ENCODE peak calls at places on chromosomes 11 and 22, in nine cellular contexts. R, X, A, U, O, M, G, D and I are unnamed samples.

GRCh38 chr22:46649176-46650077 is 29.2 kb downstream of the GRAMD4 start:
- DNase-seq in R (no peak), X (no peak), A (peak), U (no peak), O (no peak), M (no peak), G (no peak), D (no peak), I (no peak)

GRCh38 chr22:40218152-40218551 is 40.4 kb downstream of the TNRC6B start:
- DNase-seq in R (no peak), X (no peak), A (no peak), U (no peak), O (no peak), M (no peak), G (no peak), D (no peak), I (no peak)

GRCh38 chr11:2650343-2650867 is 49.4 kb downstream of the KCNQ1OT1 start:
- DNase-seq in R (no peak), X (no peak), A (no peak), U (no peak), O (no peak), M (no peak), G (no peak), D (no peak), I (no peak)

GRCh38 chr11:68524681-68525080 is 64.1 kb downstream of the PPP6R3 start:
- DNase-seq in R (no peak), X (no peak), A (no peak), U (no peak), O (no peak), M (no peak), G (no peak), D (no peak), I (no peak)

GRCh38 chr11:120904116-120904515 is 119.8 kb upstream of the TBCEL start:
- DNase-seq in R (no peak), X (no peak), A (no peak), U (no peak), O (no peak), M (no peak), G (no peak), D (no peak), I (no peak)

GRCh38 chr22:19974233-19974861 is 32.7 kb upstream of the TXNRD2 start:
- DNase-seq in R (peak), X (no peak), A (no peak), U (no peak), O (no peak), M (peak), G (no peak), D (no peak), I (no peak)

GRCh38 chr22:36110306-36110791 is 50.2 kb downstream of the APOL3 start:
- DNase-seq in R (no peak), X (no peak), A (no peak), U (no peak), O (no peak), M (peak), G (no peak), D (no peak), I (no peak)

GRCh38 chr11:12377824-12378593 is 638 bp downstream of the PARVA start:
- DNase-seq in R (peak), X (peak), A (peak), U (no peak), O (no peak), M (peak), G (peak), D (no peak), I (peak)

GRCh38 chr11:110711776-110712642 is at the start of gene ARHGAP20:
- DNase-seq in R (peak), X (peak), A (peak), U (no peak), O (peak), M (peak), G (no peak), D (no peak), I (peak)